ENCODE peak calls at places on chromosomes 5 and 9, in six cellular contexts. U is HCT116; D is neural progenitor cell; F is bronchial epithelial cell; V is CD8-positive, alpha-beta T cell; I is retinal pigment epithelial cell. T is an unnamed sample.

GRCh38 chr5:56480305-56481146 is 247.4 kb upstream of the ANKRD55 start:
- DNase-seq in U (no peak), D (peak; percentile 87), F (peak; percentile 50), V (peak; percentile 11), I (peak; percentile 66), T (peak; percentile 71)

GRCh38 chr9:21580636-21581353 is 98.7 kb upstream of the IFNE start:
- DNase-seq in U (no peak), D (no peak), F (peak; percentile 51), V (no peak), I (no peak), T (no peak)

GRCh38 chr5:53166101-53166500 is 56.5 kb upstream of the MOCS2 start:
- DNase-seq in U (no peak), D (no peak), F (no peak), V (no peak), I (no peak), T (peak; percentile 60)

GRCh38 chr9:6944093-6944551 is 186.3 kb downstream of the KDM4C start:
- DNase-seq in U (no peak), D (no peak), F (peak; percentile 71), V (no peak), I (no peak), T (peak; percentile 77)

GRCh38 chr5:69046375-69046957 is 47.3 kb upstream of the SLC30A5 start:
- DNase-seq in U (no peak), D (no peak), F (peak; percentile 27), V (no peak), I (no peak), T (peak; percentile 27)

GRCh38 chr9:105646879-105647594 is 15.2 kb upstream of the TAL2 start:
- DNase-seq in U (no peak), D (peak; percentile 61), F (no peak), V (no peak), I (no peak), T (no peak)

GRCh38 chr5:135221696-135222095 is 177.3 kb downstream of the MACROH2A1 start:
- DNase-seq in U (no peak), D (no peak), F (no peak), V (no peak), I (no peak), T (no peak)

GRCh38 chr5:12322042-12322441 is 417.8 kb upstream of the CTNND2 start:
- DNase-seq in U (no peak), D (peak; percentile 3), F (no peak), V (no peak), I (no peak), T (no peak)

GRCh38 chr5:78509145-78509865 is 139.3 kb downstream of the LHFPL2 start:
- DNase-seq in U (no peak), D (no peak), F (no peak), V (no peak), I (no peak), T (no peak)

GRCh38 chr5:161676109-161676508 is 9.4 kb upstream of the GABRA6 start:
- DNase-seq in U (no peak), D (peak; percentile 64), F (peak; percentile 15), V (no peak), I (no peak), T (no peak)

GRCh38 chr5:23208959-23209431 is 298.4 kb upstream of the PRDM9 start:
- DNase-seq in U (no peak), D (peak; percentile 86), F (peak; percentile 73), V (no peak), I (peak; percentile 60), T (peak; percentile 67)

GRCh38 chr9:38301376-38302106 is 91.0 kb upstream of the ALDH1B1 start:
- DNase-seq in U (no peak), D (no peak), F (no peak), V (no peak), I (no peak), T (no peak)

GRCh38 chr5:61202213-61202612 is 39.9 kb upstream of the SMIM15 start:
- DNase-seq in U (no peak), D (no peak), F (no peak), V (no peak), I (no peak), T (peak; percentile 40)

GRCh38 chr5:103741984-103742383 is 179.4 kb upstream of the NUDT12 start:
- DNase-seq in U (no peak), D (no peak), F (no peak), V (no peak), I (no peak), T (no peak)

GRCh38 chr9:125440411-125440810 is 178.8 kb downstream of the GAPVD1 start:
- DNase-seq in U (no peak), D (no peak), F (no peak), V (no peak), I (no peak), T (no peak)

GRCh38 chr5:124342027-124342471 is 404.4 kb downstream of the ZNF608 start:
- DNase-seq in U (no peak), D (no peak), F (no peak), V (no peak), I (peak; percentile 98), T (peak; percentile 98)

GRCh38 chr5:32173394-32174010 is 617 bp downstream of the GOLPH3 start:
- DNase-seq in U (no peak), D (peak; percentile 79), F (peak; percentile 38), V (peak; percentile 13), I (no peak), T (no peak)

GRCh38 chr9:137172907-137173794 is 1.3 kb upstream of the TMEM210 start:
- DNase-seq in U (no peak), D (no peak), F (no peak), V (no peak), I (no peak), T (no peak)

GRCh38 chr5:139190125-139190524 is 8.0 kb downstream of the SIL1 start:
- DNase-seq in U (no peak), D (no peak), F (no peak), V (no peak), I (no peak), T (peak; percentile 87)

GRCh38 chr5:95620030-95620869 is at the start of gene GPR150:
- DNase-seq in U (no peak), D (peak; percentile 76), F (no peak), V (peak; percentile 50), I (no peak), T (peak; percentile 52)

GRCh38 chr9:31556667-31557463 is 827.6 kb upstream of the ACO1 start:
- DNase-seq in U (no peak), D (no peak), F (no peak), V (no peak), I (no peak), T (no peak)

GRCh38 chr5:77859306-77859705 is 83.2 kb upstream of the TBCA start:
- DNase-seq in U (no peak), D (no peak), F (no peak), V (no peak), I (no peak), T (peak; percentile 55)

GRCh38 chr5:72013741-72014703 is 93.3 kb upstream of the MAP1B start:
- DNase-seq in U (no peak), D (peak; percentile 86), F (peak; percentile 51), V (no peak), I (peak; percentile 58), T (peak; percentile 47)

GRCh38 chr5:14946813-14947640 is 75.4 kb upstream of the ANKH start:
- DNase-seq in U (peak; percentile 37), D (peak; percentile 28), F (peak; percentile 76), V (peak; percentile 15), I (no peak), T (peak; percentile 35)

GRCh38 chr5:43251754-43252153 is 59.7 kb downstream of the NIM1K start:
- DNase-seq in U (no peak), D (no peak), F (no peak), V (no peak), I (no peak), T (no peak)

GRCh38 chr5:143679777-143680176 is 132.2 kb upstream of the HMHB1 start:
- DNase-seq in U (no peak), D (no peak), F (peak; percentile 38), V (no peak), I (no peak), T (peak; percentile 15)

GRCh38 chr9:38160613-38161215 is 91.7 kb upstream of the SHB start:
- DNase-seq in U (peak; percentile 69), D (peak; percentile 89), F (peak; percentile 33), V (peak; percentile 45), I (no peak), T (peak; percentile 69)

GRCh38 chr9:23750808-23751207 is 75.2 kb downstream of the ELAVL2 start:
- DNase-seq in U (no peak), D (no peak), F (no peak), V (no peak), I (no peak), T (no peak)

GRCh38 chr9:8188720-8189407 is 389.3 kb upstream of the DMAC1 start:
- DNase-seq in U (no peak), D (no peak), F (no peak), V (no peak), I (peak; percentile 15), T (no peak)

GRCh38 chr9:104951487-104951886 is 23.5 kb upstream of the ABCA1 start:
- DNase-seq in U (no peak), D (no peak), F (no peak), V (no peak), I (no peak), T (no peak)

GRCh38 chr9:114384836-114385411 is 2.9 kb downstream of the AKNA start:
- DNase-seq in U (peak; percentile 13), D (no peak), F (no peak), V (no peak), I (no peak), T (no peak)

GRCh38 chr9:219670-220365 is 5.2 kb downstream of the DOCK8 start:
- DNase-seq in U (no peak), D (no peak), F (no peak), V (no peak), I (no peak), T (no peak)
- TF ChIP-seq CTCF in U (no peak), D (no peak), F (no peak), V (no peak), I (no peak), T (no peak)

GRCh38 chr9:121738391-121738790 is 87.0 kb downstream of the DAB2IP start:
- DNase-seq in U (no peak), D (no peak), F (no peak), V (no peak), I (no peak), T (no peak)
- H3K4me3 ChIP-seq in U (no peak overlapping the region), D (no peak overlapping the region), F (no peak overlapping the region), V (no peak overlapping the region), I (no peak overlapping the region), T (no peak overlapping the region)

DNA sequence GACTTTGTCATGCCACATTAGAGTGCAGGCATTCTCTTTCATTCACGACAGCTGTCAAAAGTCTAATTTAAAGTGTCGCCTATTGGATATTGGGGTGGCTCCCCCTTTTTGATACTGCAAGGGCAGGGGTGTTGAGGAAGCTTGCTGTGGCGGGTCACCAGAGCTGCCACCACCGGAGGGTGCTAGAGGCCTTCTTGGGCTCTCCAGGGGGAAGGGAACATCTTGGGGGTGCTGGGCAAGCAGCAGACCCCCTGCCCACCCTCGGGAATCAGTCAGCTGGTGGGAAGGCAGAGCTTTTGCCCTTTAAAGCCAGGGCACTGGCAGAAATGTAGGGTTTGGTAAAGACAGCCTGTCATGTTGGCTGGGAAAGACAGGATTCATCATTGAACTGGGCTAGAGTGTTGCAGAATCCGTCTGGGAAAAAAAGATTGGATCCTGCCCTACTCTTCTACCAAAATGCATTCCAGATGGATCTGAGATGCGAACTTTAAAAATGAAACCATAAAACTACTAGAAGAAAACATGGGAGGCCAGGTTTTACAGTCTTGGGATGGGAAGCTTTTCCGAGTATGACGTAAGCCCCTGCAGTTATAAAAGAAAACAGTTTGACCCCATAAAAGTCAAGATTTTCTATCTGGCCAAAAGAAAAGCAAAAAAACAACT is 22.3 kb downstream of the COL5A1 start:
- DNase-seq in U (no peak), D (no peak), F (no peak), V (no peak), I (no peak), T (no peak)
- TF ChIP-seq CTCF in U (no peak), D (peak; percentile 19), F (no peak), V (no peak), I (no peak), T (peak; percentile 20)

GRCh38 chr5:17918373-17919104 is 284.3 kb downstream of the TAF11L14 start:
- DNase-seq in U (no peak), D (peak; percentile 47), F (peak; percentile 29), V (no peak), I (peak; percentile 84), T (no peak)
- H3K4me3 ChIP-seq in U (no peak overlapping the region), D (no peak overlapping the region), F (no peak overlapping the region), V (no peak overlapping the region), I (no peak overlapping the region), T (no peak overlapping the region)